ENCODE peak calls at places on chromosome 17, in five cellular contexts. P is DND-41, H is HCT116, R is MM.1S, L is GM12878. W is an unnamed sample. For H3K36me3, the result is how much of the 10 kb centered on the place peaks cover.

GRCh38 chr17:50541916-50542688 is 4.9 kb upstream of the SPATA20 start:
- DNase-seq in R (peak), P (peak), L (no peak), H (no peak), W (no peak)

GRCh38 chr17:48541574-48542113 is 3.3 kb downstream of the HOXB2 start:
- DNase-seq in R (no peak), H (no peak), P (no peak), L (no peak), W (no peak)

GRCh38 chr17:27247071-27247957 is 46.6 kb upstream of the WSB1 start:
- DNase-seq in P (no peak), R (no peak), H (no peak), L (no peak), W (no peak)

GRCh38 chr17:19948100-19948943 is 29.3 kb downstream of the AKAP10 start:
- DNase-seq in H (no peak), P (no peak), R (no peak), L (no peak), W (no peak)

GRCh38 chr17:33049781-33050414 is 58.3 kb downstream of the SPACA3 start:
- DNase-seq in R (peak), H (peak), L (no peak), P (peak), W (peak)

GRCh38 chr17:66841328-66841727 is 6.4 kb downstream of the CACNG5 start:
- DNase-seq in R (no peak), P (no peak), H (no peak), L (no peak), W (no peak)

GRCh38 chr17:69228576-69228975 is at the start of gene ABCA10:
- DNase-seq in R (no peak), L (no peak), P (no peak), H (no peak), W (no peak)

GRCh38 chr17:34850964-34851363 is 110.3 kb downstream of the CCT6B start:
- DNase-seq in P (no peak), R (no peak), H (no peak), L (no peak), W (no peak)

GRCh38 chr17:1776857-1777256 is 15.0 kb downstream of the SERPINF1 start:
- DNase-seq in L (no peak), P (no peak), R (no peak), H (no peak), W (no peak)

GRCh38 chr17:74325743-74326379 is at the start of gene KIF19:
- DNase-seq in P (no peak), L (no peak), R (peak), H (no peak), W (no peak)

GRCh38 chr17:41967141-41967920 is 736 bp downstream of the CNP start:
- DNase-seq in R (peak), H (peak), L (no peak), P (peak), W (no peak)

GRCh38 chr17:13230908-13231307 is 213.1 kb upstream of the ELAC2 start:
- DNase-seq in L (no peak), R (no peak), P (no peak), H (no peak), W (no peak)

DNA sequence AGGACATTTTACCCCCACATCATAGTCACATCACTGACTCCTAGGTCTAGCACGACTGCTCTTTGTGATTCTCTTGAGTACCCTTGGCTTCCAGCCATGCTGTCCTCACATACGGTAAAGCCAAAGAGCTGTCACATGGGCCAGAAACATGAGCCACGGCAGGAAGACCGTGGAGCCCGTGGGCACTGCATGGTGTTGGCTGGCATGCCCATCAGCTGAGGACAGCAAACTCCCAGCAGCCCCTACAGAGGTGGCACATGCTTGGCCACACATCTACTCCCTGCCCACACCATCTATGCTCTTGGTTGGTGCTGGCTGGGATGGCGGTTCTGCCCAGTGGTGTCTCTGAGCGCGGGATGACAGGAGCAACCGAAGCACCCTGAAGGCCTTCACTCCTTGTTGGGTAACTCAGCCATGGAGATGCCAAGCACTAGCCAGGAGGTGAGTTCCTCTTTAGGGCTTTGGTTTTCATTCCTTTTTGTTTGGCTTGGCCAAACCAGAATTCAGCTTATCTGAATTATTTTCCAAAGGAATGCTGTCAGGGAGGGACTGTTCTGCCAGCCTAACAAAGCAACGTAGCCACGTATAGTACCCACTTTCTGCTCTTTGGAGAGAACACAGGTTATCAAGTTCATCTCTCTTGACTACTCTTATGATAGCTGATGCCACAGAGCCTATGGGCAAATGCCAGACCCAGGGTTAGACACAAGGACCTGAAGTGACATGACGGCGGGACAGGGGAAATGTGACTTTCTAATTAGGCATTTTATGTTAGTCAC is 10.0 kb downstream of the TNFAIP1 start:
- DNase-seq in P (no peak), R (no peak), L (no peak), H (no peak), W (no peak)
- H3K36me3 ChIP-seq in P (half or more), R (under half), L (under half), H (under half), W (half or more)

GRCh38 chr17:78122991-78123249 is 5.6 kb downstream of the TMC6 start:
- DNase-seq in L (no peak), R (no peak), P (no peak), H (no peak), W (no peak)

GRCh38 chr17:78121801-78122220 is 6.7 kb downstream of the TMC6 start:
- DNase-seq in R (no peak), H (no peak), L (no peak), P (no peak), W (no peak)

GRCh38 chr17:78122221-78122990 is 6.1 kb downstream of the TMC6 start:
- DNase-seq in P (no peak), R (no peak), H (no peak), L (no peak), W (no peak)

GRCh38 chr17:78120537-78120936 is 8.0 kb downstream of the TMC6 start:
- DNase-seq in P (no peak), L (no peak), R (no peak), H (no peak), W (no peak)

GRCh38 chr17:78120971-78121800 is 7.4 kb downstream of the TMC6 start:
- DNase-seq in P (peak), H (no peak), R (peak), L (no peak), W (no peak)
- TF ChIP-seq EZH2 in P (no peak), H (no peak), R (no peak), L (no peak), W (no peak)

DNA sequence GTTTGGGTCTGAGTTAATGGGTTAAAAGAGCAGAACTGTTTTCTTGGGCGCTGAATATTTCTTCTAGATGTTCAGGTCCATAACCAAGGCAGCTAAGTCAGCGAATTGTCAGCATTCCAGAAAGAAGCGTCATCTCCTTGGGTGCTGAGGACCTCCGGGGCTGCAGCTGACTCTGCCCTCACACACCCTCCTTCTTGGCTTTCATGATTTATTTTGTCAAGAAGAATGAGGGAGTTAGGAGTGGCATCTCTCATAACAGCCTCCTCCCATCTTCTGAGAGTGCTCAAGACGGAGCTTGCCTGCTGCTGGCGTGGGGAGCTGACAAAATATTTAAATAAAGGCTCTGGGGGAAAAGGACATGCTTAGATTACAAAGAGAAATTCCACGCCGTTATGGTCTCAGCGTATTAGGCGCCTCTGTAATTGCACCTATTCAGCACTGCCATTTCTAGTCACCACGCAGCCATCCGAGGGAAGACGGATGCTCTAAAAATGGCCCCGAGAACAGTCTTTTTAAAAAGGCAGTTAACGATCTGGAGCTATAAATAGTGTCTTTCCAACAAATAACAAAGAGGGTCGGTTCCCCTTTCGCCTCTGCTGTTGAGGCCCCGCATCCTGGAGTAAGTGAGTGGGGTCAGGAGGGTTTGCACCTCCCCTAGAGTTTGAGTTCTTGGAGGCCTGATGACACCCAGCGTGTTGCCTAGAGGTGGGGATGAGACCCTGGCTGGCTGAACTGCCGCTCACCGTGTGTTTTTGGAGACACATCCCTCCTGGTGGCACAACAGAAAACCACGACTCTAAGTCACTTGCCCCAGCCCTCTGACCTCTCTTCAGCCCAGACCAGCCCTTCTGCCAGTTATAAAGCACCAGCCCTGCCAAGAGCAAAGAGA is 187.1 kb downstream of the CCDC182 start:
- DNase-seq in R (no peak), H (no peak), L (no peak), P (no peak), W (no peak)
- H3K4me3 ChIP-seq in R (no peak), H (no peak), L (no peak), P (no peak), W (peak)

DNA sequence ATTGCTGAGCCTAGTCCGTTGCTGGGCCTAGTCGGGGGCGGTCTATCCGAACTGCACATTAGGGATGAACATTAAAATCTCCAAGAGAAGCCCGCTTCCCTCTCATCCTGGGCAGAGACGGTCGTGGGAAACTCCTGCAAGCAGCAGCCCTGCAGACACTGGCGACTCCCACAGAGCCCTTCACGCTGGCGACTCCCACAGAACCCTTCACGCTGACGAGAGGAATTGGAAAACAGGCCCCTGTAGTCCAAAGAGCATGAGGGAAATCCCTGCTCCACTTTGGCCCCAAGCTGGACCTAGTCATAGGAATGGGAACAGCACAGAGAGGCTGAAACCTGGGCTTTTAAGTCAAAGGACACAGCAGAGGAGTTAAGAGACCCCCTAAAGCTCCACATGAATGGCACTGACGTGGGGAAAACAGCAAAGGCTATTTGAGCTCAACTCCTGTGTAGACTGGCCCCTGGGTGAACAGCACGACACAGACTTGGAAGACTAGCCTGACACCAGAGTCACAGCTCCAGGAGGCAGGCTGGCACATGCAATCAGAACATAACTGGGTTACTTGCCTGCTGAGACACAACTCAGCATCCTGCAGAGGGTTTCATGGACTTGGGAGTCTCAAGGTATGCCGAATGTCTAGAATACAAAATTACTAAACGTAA is 42.2 kb downstream of the WDR45B start:
- DNase-seq in R (no peak), P (no peak), H (no peak), L (no peak), W (no peak)
- H3K36me3 ChIP-seq in R (under half), P (under half), H (under half), L (under half), W (half or more)

GRCh38 chr17:81648707-81649085 is 7.6 kb downstream of the PDE6G start:
- DNase-seq in R (no peak), H (no peak), L (no peak), P (no peak), W (no peak)
- TF ChIP-seq EZH2 in R (no peak), H (no peak), L (no peak), P (no peak), W (no peak)